ENCODE peak calls at places on chromosomes 2 and 18, in five cellular contexts. A, V, T, N and H are unnamed samples.
A peak's percentile ranks its signal among the peaks of the same experiment; 100 is the strongest.

GRCh38 chr2:219598308-219599078 is 836 bp downstream of the STK11IP start:
- DNase-seq in A (no peak), T (no peak), N (no peak), V (no peak), H (no peak)

GRCh38 chr2:196934672-196935071 is 8.2 kb upstream of the PGAP1 start:
- DNase-seq in N (no peak), V (no peak), T (no peak), A (no peak), H (no peak)

GRCh38 chr18:39389800-39390379 is 1824.3 kb upstream of the CELF4 start:
- DNase-seq in V (no peak), A (no peak), N (no peak), T (no peak), H (no peak)

GRCh38 chr18:21439453-21439852 is 161.1 kb downstream of the ESCO1 start:
- DNase-seq in V (no peak), N (no peak), A (no peak), T (no peak), H (no peak)

GRCh38 chr2:168490916-168491605 is 35.0 kb downstream of the CERS6 start:
- DNase-seq in V (no peak), T (no peak), A (no peak), N (no peak), H (no peak)

GRCh38 chr2:38030590-38031326 is 45.2 kb downstream of the CYP1B1 start:
- DNase-seq in N (no peak), A (no peak), T (no peak), V (no peak), H (no peak)

GRCh38 chr18:75800331-75800648 is 372.8 kb upstream of the SMIM21 start:
- DNase-seq in V (no peak), T (no peak), A (no peak), N (no peak), H (no peak)

GRCh38 chr2:138428710-138429440 is 72.7 kb upstream of the SPOPL start:
- DNase-seq in V (no peak), N (no peak), T (no peak), A (no peak), H (no peak)

GRCh38 chr18:69383191-69383590 is 17.5 kb upstream of the DOK6 start:
- DNase-seq in N (no peak), V (no peak), T (no peak), A (no peak), H (no peak)

GRCh38 chr2:68831688-68832087 is 39.5 kb downstream of the BMP10 start:
- DNase-seq in N (no peak), V (no peak), T (no peak), A (no peak), H (no peak)

GRCh38 chr2:164456599-164456998 is 164.7 kb downstream of the GRB14 start:
- DNase-seq in T (no peak), N (no peak), A (peak; percentile 37), V (no peak), H (no peak)

GRCh38 chr2:96773922-96774321 is 13.2 kb downstream of the CNNM4 start:
- DNase-seq in V (no peak), A (peak; percentile 15), N (no peak), T (peak; percentile 24), H (no peak)

GRCh38 chr18:34077599-34077998 is 147.1 kb downstream of the NOL4 start:
- DNase-seq in N (no peak), A (no peak), V (no peak), T (no peak), H (no peak)

GRCh38 chr18:52499646-52500045 is 159.6 kb downstream of the DCC start:
- DNase-seq in V (no peak), N (no peak), A (peak; percentile 9), T (no peak), H (no peak)

GRCh38 chr18:55275042-55275897 is 312.7 kb downstream of the TCF4 start:
- DNase-seq in N (no peak), T (no peak), V (no peak), A (no peak), H (no peak)

GRCh38 chr2:120703330-120703994 is 32.2 kb upstream of the GLI2 start:
- DNase-seq in V (no peak), N (no peak), T (no peak), A (no peak), H (no peak)

GRCh38 chr2:234579231-234579962 is 82.5 kb upstream of the ARL4C start:
- DNase-seq in A (no peak), V (no peak), T (no peak), N (no peak), H (no peak)

GRCh38 chr18:58878640-58879039 is 14.0 kb downstream of the ZNF532 start:
- DNase-seq in T (no peak), N (no peak), A (no peak), V (no peak), H (no peak)

GRCh38 chr18:27604583-27604982 is 419.5 kb upstream of the CHST9 start:
- DNase-seq in T (no peak), N (no peak), A (no peak), V (no peak), H (no peak)

GRCh38 chr2:230711224-230711623 is 1.4 kb upstream of the CAB39 start:
- DNase-seq in N (no peak), V (no peak), T (no peak), A (no peak), H (no peak)

GRCh38 chr2:11011359-11011758 is 99.6 kb downstream of the KCNF1 start:
- DNase-seq in T (no peak), A (no peak), N (no peak), V (no peak), H (no peak)

GRCh38 chr18:47754311-47755101 is 176.0 kb downstream of the SMAD2 start:
- DNase-seq in V (no peak), N (peak; percentile 11), T (peak; percentile 45), A (peak; percentile 61), H (no peak)

GRCh38 chr18:49861659-49862058 is 48.3 kb upstream of the ACAA2 start:
- DNase-seq in V (no peak), A (no peak), T (no peak), N (no peak), H (no peak)

GRCh38 chr2:96325038-96325883 is at the start of gene ITPRIPL1:
- DNase-seq in A (no peak), N (no peak), T (peak; percentile 45), V (no peak), H (no peak)

GRCh38 chr2:223860809-223861738 is 23.7 kb upstream of the AP1S3 start:
- DNase-seq in N (no peak), V (no peak), A (no peak), T (no peak), H (no peak)

GRCh38 chr2:217223222-217223930 is 363.5 kb upstream of the TNP1 start:
- DNase-seq in V (no peak), T (no peak), N (no peak), A (no peak), H (no peak)